ENCODE peak calls at places on chromosomes 16 and 17, in eight cellular contexts. S is GM18507, E is AG08395, N is kidney tubule cell, V is caudate nucleus, R is right atrium auricular region, F is EL, W is RPMI8226. J is an unnamed sample.
A peak's percentile ranks its signal among the peaks of the same experiment; 100 is the strongest.

GRCh38 chr17:34312080-34312479 is 7.2 kb upstream of the CCL8 start:
- DNase-seq in W (no peak), F (peak; percentile 89), E (no peak), N (no peak), R (no peak), S (no peak), V (no peak), J (no peak)

GRCh38 chr16:83011939-83012338 is 385.2 kb downstream of the CDH13 start:
- DNase-seq in N (no peak), S (no peak), V (no peak), W (no peak), E (no peak), R (no peak), F (peak; percentile 25), J (no peak)

GRCh38 chr16:83717814-83718213 is 90.0 kb upstream of the HSBP1 start:
- DNase-seq in W (no peak), F (peak; percentile 96), E (peak; percentile 89), N (peak; percentile 64), R (no peak), S (no peak), V (no peak), J (no peak)

GRCh38 chr17:49365667-49366066 is 3.6 kb upstream of the ZNF652 start:
- DNase-seq in R (no peak), W (peak; percentile 83), S (no peak), V (no peak), N (peak; percentile 24), E (peak; percentile 31), F (no peak), J (no peak)

GRCh38 chr16:20851601-20852000 is 45.3 kb downstream of the REXO5 start:
- DNase-seq in V (no peak), N (peak; percentile 58), E (peak; percentile 87), R (peak; percentile 94), W (no peak), F (peak; percentile 88), S (no peak), J (peak; percentile 97)

GRCh38 chr17:35242158-35242804 is 591 bp upstream of the SLFN5 start:
- DNase-seq in N (peak; percentile 91), W (peak; percentile 94), F (peak; percentile 56), R (peak; percentile 69), E (no peak), S (peak; percentile 71), V (no peak), J (no peak)

GRCh38 chr17:80774146-80774545 is 217.5 kb upstream of the CHMP6 start:
- DNase-seq in N (no peak), R (no peak), V (no peak), F (no peak), E (no peak), S (no peak), W (no peak), J (no peak)

GRCh38 chr16:22813946-22814325 is at the start of gene HS3ST2:
- DNase-seq in F (no peak), R (no peak), W (peak; percentile 5), N (peak; percentile 53), V (no peak), E (peak; percentile 53), S (no peak), J (no peak)

GRCh38 chr16:638034-638543 is 2.0 kb upstream of the METTL26 start:
- DNase-seq in E (no peak), V (no peak), F (no peak), W (no peak), N (no peak), S (no peak), R (no peak), J (no peak)

GRCh38 chr16:24993722-24994686 is 21.2 kb downstream of the ARHGAP17 start:
- DNase-seq in W (no peak), F (peak; percentile 95), R (no peak), E (peak; percentile 94), S (no peak), N (peak; percentile 94), V (no peak), J (no peak)

GRCh38 chr17:51493206-51493605 is 232.9 kb downstream of the UTP18 start:
- DNase-seq in E (no peak), R (no peak), F (no peak), S (no peak), V (no peak), N (no peak), W (no peak), J (no peak)

GRCh38 chr17:31067699-31068184 is 27.0 kb upstream of the NF1 start:
- DNase-seq in N (peak; percentile 71), R (no peak), F (peak; percentile 92), E (peak; percentile 82), W (no peak), S (no peak), V (no peak), J (no peak)

GRCh38 chr16:54576776-54577175 is 290.2 kb upstream of the IRX3 start:
- DNase-seq in E (no peak), F (no peak), V (no peak), R (no peak), N (no peak), S (no peak), W (no peak), J (no peak)

GRCh38 chr16:69465083-69465721 is 40.8 kb downstream of the CYB5B start:
- DNase-seq in S (peak; percentile 8), N (no peak), F (peak; percentile 90), W (no peak), E (no peak), R (no peak), V (no peak), J (no peak)

GRCh38 chr16:85681255-85681654 is 7.5 kb downstream of the GINS2 start:
- DNase-seq in W (no peak), V (no peak), E (no peak), R (no peak), S (no peak), F (no peak), N (peak; percentile 56), J (no peak)

GRCh38 chr16:86041205-86041604 is 142.2 kb downstream of the IRF8 start:
- DNase-seq in E (no peak), S (no peak), N (no peak), F (no peak), W (no peak), R (no peak), V (no peak), J (no peak)

GRCh38 chr17:6429266-6429665 is 5.7 kb downstream of the AIPL1 start:
- DNase-seq in W (no peak), E (no peak), S (no peak), V (no peak), F (no peak), R (no peak), N (no peak), J (no peak)

GRCh38 chr17:57946798-57947358 is 8.3 kb downstream of the CUEDC1 start:
- DNase-seq in E (peak; percentile 60), F (peak; percentile 83), N (peak; percentile 96), V (no peak), S (peak; percentile 65), W (peak; percentile 95), R (no peak), J (no peak)

GRCh38 chr17:8745586-8746500 is 1.2 kb upstream of the CCDC42 start:
- DNase-seq in R (peak; percentile 70), N (peak; percentile 50), E (peak; percentile 81), F (peak; percentile 45), V (no peak), W (peak; percentile 35), S (peak; percentile 84), J (no peak)

GRCh38 chr17:17484451-17484899 is 7.7 kb downstream of the MED9 start:
- DNase-seq in F (peak; percentile 34), V (no peak), S (no peak), E (no peak), R (no peak), W (no peak), N (peak; percentile 32), J (no peak)

GRCh38 chr17:6070895-6071511 is 824 bp downstream of the WSCD1 start:
- DNase-seq in E (no peak), V (no peak), S (no peak), N (peak; percentile 48), F (no peak), W (peak; percentile 10), R (no peak), J (no peak)

GRCh38 chr17:47813512-47814031 is 8.0 kb downstream of the OSBPL7 start:
- DNase-seq in N (no peak), R (no peak), E (no peak), W (no peak), F (no peak), S (no peak), V (no peak), J (no peak)

GRCh38 chr16:71467810-71468209 is 5.8 kb upstream of the ZNF23 start:
- DNase-seq in E (peak; percentile 70), W (peak; percentile 80), R (no peak), F (peak; percentile 17), V (no peak), N (peak; percentile 28), S (no peak), J (no peak)